ENCODE peak calls at places on chromosomes 12 and 14, in nine cellular contexts. One of them, this sample, is unnamed.
A peak's percentile ranks its signal among the peaks of the same experiment; 100 is the strongest.

GRCh38 chr12:21831671-21832357 is 57.3 kb upstream of the KCNJ8 start:
- DNase-seq in renal cortical epithelial cell: peak; percentile 80
- DNase-seq in activated CD4-positive, alpha-beta T cell treated with anti-CD3 and anti-CD28 coated beads, Interleukin-2, amount 10 ng/mL, durations not matched to agents 24 days and 14 days: no peak
- DNase-seq in central memory CD4-positive, alpha-beta T cell: no peak
- DNase-seq in kidney tubule cell: peak; percentile 49
- DNase-seq in Calu3: no peak
- DNase-seq in frontal cortex: no peak
- DNase-seq in endothelial cell: no peak
- DNase-seq in epithelial cell of esophagus: no peak
- DNase-seq in this sample: no peak

GRCh38 chr12:122022393-122023338 is 982 bp downstream of the BCL7A start:
- DNase-seq in renal cortical epithelial cell: no peak
- DNase-seq in epithelial cell of esophagus: peak; percentile 33
- DNase-seq in Calu3: peak; percentile 50
- DNase-seq in frontal cortex: peak; percentile 77
- DNase-seq in kidney tubule cell: peak; percentile 43
- DNase-seq in central memory CD4-positive, alpha-beta T cell: peak; percentile 37
- DNase-seq in endothelial cell: peak; percentile 38
- DNase-seq in activated CD4-positive, alpha-beta T cell treated with anti-CD3 and anti-CD28 coated beads, Interleukin-2, amount 10 ng/mL, durations not matched to agents 24 days and 14 days: peak; percentile 83
- DNase-seq in this sample: no peak

GRCh38 chr14:104968153-104968527 is 10.0 kb downstream of the AHNAK2 start:
- DNase-seq in kidney tubule cell: peak; percentile 88
- DNase-seq in Calu3: peak; percentile 78
- DNase-seq in central memory CD4-positive, alpha-beta T cell: no peak
- DNase-seq in activated CD4-positive, alpha-beta T cell treated with anti-CD3 and anti-CD28 coated beads, Interleukin-2, amount 10 ng/mL, durations not matched to agents 24 days and 14 days: no peak
- DNase-seq in endothelial cell: peak; percentile 58
- DNase-seq in renal cortical epithelial cell: peak; percentile 78
- DNase-seq in frontal cortex: no peak
- DNase-seq in epithelial cell of esophagus: peak; percentile 68
- DNase-seq in this sample: peak; percentile 24

GRCh38 chr12:47753021-47754001 is 5.4 kb downstream of the RAPGEF3 start:
- DNase-seq in central memory CD4-positive, alpha-beta T cell: no peak
- DNase-seq in frontal cortex: no peak
- DNase-seq in renal cortical epithelial cell: peak; percentile 75
- DNase-seq in Calu3: peak; percentile 65
- DNase-seq in activated CD4-positive, alpha-beta T cell treated with anti-CD3 and anti-CD28 coated beads, Interleukin-2, amount 10 ng/mL, durations not matched to agents 24 days and 14 days: no peak
- DNase-seq in endothelial cell: peak; percentile 43
- DNase-seq in epithelial cell of esophagus: peak; percentile 58
- DNase-seq in kidney tubule cell: peak; percentile 74
- DNase-seq in this sample: peak; percentile 49

GRCh38 chr12:19456176-19456575 is 16.9 kb downstream of the AEBP2 start:
- DNase-seq in renal cortical epithelial cell: no peak
- DNase-seq in endothelial cell: no peak
- DNase-seq in kidney tubule cell: no peak
- DNase-seq in frontal cortex: no peak
- DNase-seq in central memory CD4-positive, alpha-beta T cell: no peak
- DNase-seq in epithelial cell of esophagus: no peak
- DNase-seq in Calu3: no peak
- DNase-seq in activated CD4-positive, alpha-beta T cell treated with anti-CD3 and anti-CD28 coated beads, Interleukin-2, amount 10 ng/mL, durations not matched to agents 24 days and 14 days: no peak
- DNase-seq in this sample: no peak

GRCh38 chr14:41615011-41615595 is 8.4 kb downstream of the LRFN5 start:
- DNase-seq in endothelial cell: no peak
- DNase-seq in epithelial cell of esophagus: no peak
- DNase-seq in activated CD4-positive, alpha-beta T cell treated with anti-CD3 and anti-CD28 coated beads, Interleukin-2, amount 10 ng/mL, durations not matched to agents 24 days and 14 days: no peak
- DNase-seq in kidney tubule cell: no peak
- DNase-seq in central memory CD4-positive, alpha-beta T cell: no peak
- DNase-seq in Calu3: no peak
- DNase-seq in renal cortical epithelial cell: no peak
- DNase-seq in frontal cortex: no peak
- DNase-seq in this sample: no peak

GRCh38 chr14:28321475-28322244 is 444.9 kb upstream of the FOXG1 start:
- DNase-seq in frontal cortex: no peak
- DNase-seq in epithelial cell of esophagus: peak; percentile 62
- DNase-seq in central memory CD4-positive, alpha-beta T cell: no peak
- DNase-seq in renal cortical epithelial cell: no peak
- DNase-seq in endothelial cell: no peak
- DNase-seq in Calu3: no peak
- DNase-seq in activated CD4-positive, alpha-beta T cell treated with anti-CD3 and anti-CD28 coated beads, Interleukin-2, amount 10 ng/mL, durations not matched to agents 24 days and 14 days: no peak
- DNase-seq in kidney tubule cell: no peak
- DNase-seq in this sample: no peak

GRCh38 chr12:94879542-94879941 is 124.0 kb downstream of the NDUFA12 start:
- DNase-seq in renal cortical epithelial cell: no peak
- DNase-seq in central memory CD4-positive, alpha-beta T cell: no peak
- DNase-seq in activated CD4-positive, alpha-beta T cell treated with anti-CD3 and anti-CD28 coated beads, Interleukin-2, amount 10 ng/mL, durations not matched to agents 24 days and 14 days: peak; percentile 70
- DNase-seq in kidney tubule cell: no peak
- DNase-seq in epithelial cell of esophagus: peak; percentile 52
- DNase-seq in frontal cortex: no peak
- DNase-seq in endothelial cell: peak; percentile 33
- DNase-seq in Calu3: no peak
- DNase-seq in this sample: no peak

GRCh38 chr12:117030187-117030896 is 68.9 kb downstream of the TESC start:
- DNase-seq in kidney tubule cell: no peak
- DNase-seq in endothelial cell: no peak
- DNase-seq in central memory CD4-positive, alpha-beta T cell: no peak
- DNase-seq in frontal cortex: no peak
- DNase-seq in epithelial cell of esophagus: no peak
- DNase-seq in activated CD4-positive, alpha-beta T cell treated with anti-CD3 and anti-CD28 coated beads, Interleukin-2, amount 10 ng/mL, durations not matched to agents 24 days and 14 days: no peak
- DNase-seq in Calu3: no peak
- DNase-seq in renal cortical epithelial cell: no peak
- DNase-seq in this sample: no peak

GRCh38 chr12:93677195-93678064 is at the start of gene CRADD:
- DNase-seq in kidney tubule cell: peak; percentile 97
- DNase-seq in activated CD4-positive, alpha-beta T cell treated with anti-CD3 and anti-CD28 coated beads, Interleukin-2, amount 10 ng/mL, durations not matched to agents 24 days and 14 days: peak; percentile 96
- DNase-seq in Calu3: peak; percentile 80
- DNase-seq in frontal cortex: peak; percentile 53
- DNase-seq in epithelial cell of esophagus: peak; percentile 98
- DNase-seq in endothelial cell: peak; percentile 70
- DNase-seq in central memory CD4-positive, alpha-beta T cell: peak; percentile 97
- DNase-seq in renal cortical epithelial cell: peak; percentile 98
- DNase-seq in this sample: peak; percentile 85

GRCh38 chr14:72894623-72895378 is 900 bp upstream of the DPF3 start:
- DNase-seq in frontal cortex: no peak
- DNase-seq in endothelial cell: peak; percentile 31
- DNase-seq in kidney tubule cell: peak; percentile 56
- DNase-seq in central memory CD4-positive, alpha-beta T cell: peak; percentile 4
- DNase-seq in Calu3: peak; percentile 33
- DNase-seq in epithelial cell of esophagus: peak; percentile 54
- DNase-seq in activated CD4-positive, alpha-beta T cell treated with anti-CD3 and anti-CD28 coated beads, Interleukin-2, amount 10 ng/mL, durations not matched to agents 24 days and 14 days: peak; percentile 69
- DNase-seq in renal cortical epithelial cell: peak; percentile 53
- DNase-seq in this sample: peak; percentile 24

GRCh38 chr12:63068857-63069442 is 82.1 kb downstream of the AVPR1A start:
- DNase-seq in activated CD4-positive, alpha-beta T cell treated with anti-CD3 and anti-CD28 coated beads, Interleukin-2, amount 10 ng/mL, durations not matched to agents 24 days and 14 days: no peak
- DNase-seq in epithelial cell of esophagus: peak; percentile 65
- DNase-seq in central memory CD4-positive, alpha-beta T cell: no peak
- DNase-seq in Calu3: peak; percentile 30
- DNase-seq in frontal cortex: no peak
- DNase-seq in renal cortical epithelial cell: peak; percentile 74
- DNase-seq in kidney tubule cell: peak; percentile 67
- DNase-seq in endothelial cell: peak; percentile 23
- DNase-seq in this sample: no peak

GRCh38 chr12:54004841-54005530 is 3.8 kb upstream of the HOXC8 start:
- DNase-seq in central memory CD4-positive, alpha-beta T cell: no peak
- DNase-seq in endothelial cell: peak; percentile 56
- DNase-seq in renal cortical epithelial cell: no peak
- DNase-seq in frontal cortex: no peak
- DNase-seq in epithelial cell of esophagus: no peak
- DNase-seq in activated CD4-positive, alpha-beta T cell treated with anti-CD3 and anti-CD28 coated beads, Interleukin-2, amount 10 ng/mL, durations not matched to agents 24 days and 14 days: no peak
- DNase-seq in Calu3: no peak
- DNase-seq in kidney tubule cell: no peak
- DNase-seq in this sample: no peak

GRCh38 chr12:111314949-111315539 is 53.9 kb downstream of the PHETA1 start:
- DNase-seq in endothelial cell: no peak
- DNase-seq in frontal cortex: no peak
- DNase-seq in renal cortical epithelial cell: peak; percentile 13
- DNase-seq in epithelial cell of esophagus: peak; percentile 37
- DNase-seq in kidney tubule cell: peak; percentile 17
- DNase-seq in Calu3: no peak
- DNase-seq in central memory CD4-positive, alpha-beta T cell: no peak
- DNase-seq in activated CD4-positive, alpha-beta T cell treated with anti-CD3 and anti-CD28 coated beads, Interleukin-2, amount 10 ng/mL, durations not matched to agents 24 days and 14 days: no peak
- DNase-seq in this sample: no peak

GRCh38 chr12:129753596-129753995 is 150.2 kb downstream of the TMEM132D start:
- DNase-seq in epithelial cell of esophagus: no peak
- DNase-seq in central memory CD4-positive, alpha-beta T cell: no peak
- DNase-seq in activated CD4-positive, alpha-beta T cell treated with anti-CD3 and anti-CD28 coated beads, Interleukin-2, amount 10 ng/mL, durations not matched to agents 24 days and 14 days: no peak
- DNase-seq in renal cortical epithelial cell: peak; percentile 2
- DNase-seq in endothelial cell: no peak
- DNase-seq in kidney tubule cell: peak; percentile 47
- DNase-seq in Calu3: no peak
- DNase-seq in frontal cortex: no peak
- DNase-seq in this sample: no peak

GRCh38 chr12:4417471-4417870 is 28.1 kb downstream of the FGF6 start:
- DNase-seq in epithelial cell of esophagus: no peak
- DNase-seq in activated CD4-positive, alpha-beta T cell treated with anti-CD3 and anti-CD28 coated beads, Interleukin-2, amount 10 ng/mL, durations not matched to agents 24 days and 14 days: no peak
- DNase-seq in renal cortical epithelial cell: no peak
- DNase-seq in Calu3: no peak
- DNase-seq in frontal cortex: no peak
- DNase-seq in kidney tubule cell: no peak
- DNase-seq in central memory CD4-positive, alpha-beta T cell: no peak
- DNase-seq in endothelial cell: no peak
- DNase-seq in this sample: no peak

GRCh38 chr12:130803707-130804106 is 35.3 kb downstream of the STX2 start:
- DNase-seq in renal cortical epithelial cell: no peak
- DNase-seq in frontal cortex: no peak
- DNase-seq in endothelial cell: no peak
- DNase-seq in kidney tubule cell: no peak
- DNase-seq in epithelial cell of esophagus: no peak
- DNase-seq in activated CD4-positive, alpha-beta T cell treated with anti-CD3 and anti-CD28 coated beads, Interleukin-2, amount 10 ng/mL, durations not matched to agents 24 days and 14 days: no peak
- DNase-seq in Calu3: no peak
- DNase-seq in central memory CD4-positive, alpha-beta T cell: no peak
- DNase-seq in this sample: no peak

GRCh38 chr12:42216737-42217136 is 21.3 kb downstream of the YAF2 start:
- DNase-seq in epithelial cell of esophagus: no peak
- DNase-seq in Calu3: no peak
- DNase-seq in kidney tubule cell: peak; percentile 39
- DNase-seq in endothelial cell: no peak
- DNase-seq in activated CD4-positive, alpha-beta T cell treated with anti-CD3 and anti-CD28 coated beads, Interleukin-2, amount 10 ng/mL, durations not matched to agents 24 days and 14 days: no peak
- DNase-seq in central memory CD4-positive, alpha-beta T cell: no peak
- DNase-seq in renal cortical epithelial cell: peak; percentile 14
- DNase-seq in frontal cortex: no peak
- DNase-seq in this sample: no peak

GRCh38 chr12:54601841-54602240 is 13.4 kb upstream of the PPP1R1A start:
- DNase-seq in Calu3: no peak
- DNase-seq in endothelial cell: no peak
- DNase-seq in kidney tubule cell: peak; percentile 71
- DNase-seq in central memory CD4-positive, alpha-beta T cell: no peak
- DNase-seq in epithelial cell of esophagus: peak; percentile 64
- DNase-seq in activated CD4-positive, alpha-beta T cell treated with anti-CD3 and anti-CD28 coated beads, Interleukin-2, amount 10 ng/mL, durations not matched to agents 24 days and 14 days: no peak
- DNase-seq in renal cortical epithelial cell: peak; percentile 77
- DNase-seq in frontal cortex: no peak
- DNase-seq in this sample: no peak

GRCh38 chr12:114904254-114905003 is 220.5 kb upstream of the TBX3 start:
- DNase-seq in frontal cortex: no peak
- DNase-seq in renal cortical epithelial cell: peak; percentile 70
- DNase-seq in kidney tubule cell: peak; percentile 46
- DNase-seq in central memory CD4-positive, alpha-beta T cell: no peak
- DNase-seq in epithelial cell of esophagus: peak; percentile 36
- DNase-seq in endothelial cell: no peak
- DNase-seq in Calu3: no peak
- DNase-seq in activated CD4-positive, alpha-beta T cell treated with anti-CD3 and anti-CD28 coated beads, Interleukin-2, amount 10 ng/mL, durations not matched to agents 24 days and 14 days: no peak
- DNase-seq in this sample: no peak

GRCh38 chr14:102826161-102826560 is 48.9 kb downstream of the TRAF3 start:
- DNase-seq in endothelial cell: no peak
- DNase-seq in kidney tubule cell: no peak
- DNase-seq in central memory CD4-positive, alpha-beta T cell: no peak
- DNase-seq in activated CD4-positive, alpha-beta T cell treated with anti-CD3 and anti-CD28 coated beads, Interleukin-2, amount 10 ng/mL, durations not matched to agents 24 days and 14 days: no peak
- DNase-seq in Calu3: no peak
- DNase-seq in epithelial cell of esophagus: no peak
- DNase-seq in frontal cortex: no peak
- DNase-seq in renal cortical epithelial cell: no peak
- DNase-seq in this sample: no peak

GRCh38 chr12:100141998-100142850 is 450 bp downstream of the BLTP3B start:
- DNase-seq in Calu3: peak; percentile 48
- DNase-seq in renal cortical epithelial cell: no peak
- DNase-seq in central memory CD4-positive, alpha-beta T cell: peak; percentile 33
- DNase-seq in kidney tubule cell: no peak
- DNase-seq in endothelial cell: peak; percentile 68
- DNase-seq in frontal cortex: peak; percentile 37
- DNase-seq in epithelial cell of esophagus: no peak
- DNase-seq in activated CD4-positive, alpha-beta T cell treated with anti-CD3 and anti-CD28 coated beads, Interleukin-2, amount 10 ng/mL, durations not matched to agents 24 days and 14 days: peak; percentile 83
- DNase-seq in this sample: no peak

GRCh38 chr14:71290960-71291466 is 383.8 kb downstream of the PCNX1 start:
- DNase-seq in endothelial cell: no peak
- DNase-seq in Calu3: peak; percentile 15
- DNase-seq in frontal cortex: no peak
- DNase-seq in central memory CD4-positive, alpha-beta T cell: no peak
- DNase-seq in epithelial cell of esophagus: peak; percentile 95
- DNase-seq in kidney tubule cell: peak; percentile 98
- DNase-seq in renal cortical epithelial cell: peak; percentile 94
- DNase-seq in activated CD4-positive, alpha-beta T cell treated with anti-CD3 and anti-CD28 coated beads, Interleukin-2, amount 10 ng/mL, durations not matched to agents 24 days and 14 days: peak; percentile 73
- DNase-seq in this sample: no peak

GRCh38 chr14:68440776-68441175 is 352.1 kb downstream of the ZFP36L1 start:
- DNase-seq in kidney tubule cell: no peak
- DNase-seq in activated CD4-positive, alpha-beta T cell treated with anti-CD3 and anti-CD28 coated beads, Interleukin-2, amount 10 ng/mL, durations not matched to agents 24 days and 14 days: no peak
- DNase-seq in Calu3: no peak
- DNase-seq in frontal cortex: no peak
- DNase-seq in epithelial cell of esophagus: no peak
- DNase-seq in renal cortical epithelial cell: no peak
- DNase-seq in endothelial cell: no peak
- DNase-seq in central memory CD4-positive, alpha-beta T cell: no peak
- DNase-seq in this sample: no peak

GRCh38 chr12:72057330-72057911 is 118.8 kb downstream of the TPH2 start:
- DNase-seq in epithelial cell of esophagus: peak; percentile 23
- DNase-seq in endothelial cell: no peak
- DNase-seq in Calu3: peak; percentile 46
- DNase-seq in frontal cortex: no peak
- DNase-seq in central memory CD4-positive, alpha-beta T cell: no peak
- DNase-seq in activated CD4-positive, alpha-beta T cell treated with anti-CD3 and anti-CD28 coated beads, Interleukin-2, amount 10 ng/mL, durations not matched to agents 24 days and 14 days: no peak
- DNase-seq in renal cortical epithelial cell: peak; percentile 47
- DNase-seq in kidney tubule cell: peak; percentile 66
- DNase-seq in this sample: no peak